ENCODE peak calls at places on chromosomes 4 and X, in seven cellular contexts. One of them, this sample, is unnamed.

GRCh38 chr4:48340905-48341775 is at the start of gene SLAIN2:
- DNase-seq in cardiac fibroblast: peak; percentile 99
- DNase-seq in BJ: peak; percentile 82
- DNase-seq in astrocyte of the spinal cord: peak; percentile 99
- DNase-seq in hepatocyte: peak; percentile 99
- DNase-seq in left lung: peak; percentile 100
- DNase-seq in kidney: peak; percentile 100
- DNase-seq in this sample: peak; percentile 100

GRCh38 chr4:183185018-183185417 is 86.0 kb downstream of the WWC2 start:
- DNase-seq in cardiac fibroblast: no peak
- DNase-seq in BJ: no peak
- DNase-seq in astrocyte of the spinal cord: no peak
- DNase-seq in hepatocyte: no peak
- DNase-seq in left lung: no peak
- DNase-seq in kidney: no peak
- DNase-seq in this sample: no peak

GRCh38 chr4:72977936-72978485 is 91.5 kb downstream of the COX18 start:
- DNase-seq in cardiac fibroblast: no peak
- DNase-seq in BJ: no peak
- DNase-seq in astrocyte of the spinal cord: peak; percentile 75
- DNase-seq in hepatocyte: no peak
- DNase-seq in left lung: no peak
- DNase-seq in kidney: no peak
- DNase-seq in this sample: no peak

GRCh38 chr4:133151681-133152329 is 2.7 kb downstream of the PCDH10 start:
- DNase-seq in cardiac fibroblast: no peak
- DNase-seq in BJ: no peak
- DNase-seq in astrocyte of the spinal cord: peak; percentile 46
- DNase-seq in hepatocyte: peak; percentile 58
- DNase-seq in left lung: peak; percentile 75
- DNase-seq in kidney: peak; percentile 58
- DNase-seq in this sample: peak; percentile 87

GRCh38 chr4:105058177-105058812 is 88.4 kb upstream of the TET2 start:
- DNase-seq in cardiac fibroblast: peak; percentile 21
- DNase-seq in BJ: no peak
- DNase-seq in astrocyte of the spinal cord: peak; percentile 69
- DNase-seq in hepatocyte: no peak
- DNase-seq in left lung: no peak
- DNase-seq in kidney: no peak
- DNase-seq in this sample: no peak

GRCh38 chrX:137194164-137194563 is 160.4 kb upstream of the GPR101 start:
- DNase-seq in cardiac fibroblast: peak; percentile 1
- DNase-seq in BJ: no peak
- DNase-seq in astrocyte of the spinal cord: peak; percentile 27
- DNase-seq in hepatocyte: peak; percentile 24
- DNase-seq in left lung: no peak
- DNase-seq in kidney: no peak
- DNase-seq in this sample: peak; percentile 85

GRCh38 chr4:7351014-7351413 is 83.7 kb downstream of the PSAPL1 start:
- DNase-seq in cardiac fibroblast: no peak
- DNase-seq in BJ: no peak
- DNase-seq in astrocyte of the spinal cord: no peak
- DNase-seq in hepatocyte: no peak
- DNase-seq in left lung: no peak
- DNase-seq in kidney: no peak
- DNase-seq in this sample: no peak

GRCh38 chr4:185128272-185129119 is 14.6 kb upstream of the SLC25A4 start:
- DNase-seq in cardiac fibroblast: no peak
- DNase-seq in BJ: no peak
- DNase-seq in astrocyte of the spinal cord: no peak
- DNase-seq in hepatocyte: peak; percentile 26
- DNase-seq in left lung: peak; percentile 78
- DNase-seq in kidney: peak; percentile 76
- DNase-seq in this sample: peak; percentile 85

GRCh38 chrX:15930585-15930984 is 76.0 kb upstream of the AP1S2 start:
- DNase-seq in cardiac fibroblast: peak; percentile 46
- DNase-seq in BJ: no peak
- DNase-seq in astrocyte of the spinal cord: peak; percentile 62
- DNase-seq in hepatocyte: peak; percentile 58
- DNase-seq in left lung: no peak
- DNase-seq in kidney: no peak
- DNase-seq in this sample: no peak

GRCh38 chrX:69232945-69233344 is 67.7 kb upstream of the PJA1 start:
- DNase-seq in cardiac fibroblast: no peak
- DNase-seq in BJ: no peak
- DNase-seq in astrocyte of the spinal cord: no peak
- DNase-seq in hepatocyte: no peak
- DNase-seq in left lung: no peak
- DNase-seq in kidney: no peak
- DNase-seq in this sample: no peak

GRCh38 chrX:72048515-72049455 is 82.9 kb downstream of the RTL5 start:
- DNase-seq in cardiac fibroblast: no peak
- DNase-seq in BJ: no peak
- DNase-seq in astrocyte of the spinal cord: no peak
- DNase-seq in hepatocyte: peak; percentile 28
- DNase-seq in left lung: no peak
- DNase-seq in kidney: no peak
- DNase-seq in this sample: peak; percentile 47

GRCh38 chr4:174757736-174758135 is 71.3 kb downstream of the GLRA3 start:
- DNase-seq in cardiac fibroblast: no peak
- DNase-seq in BJ: no peak
- DNase-seq in astrocyte of the spinal cord: no peak
- DNase-seq in hepatocyte: no peak
- DNase-seq in left lung: no peak
- DNase-seq in kidney: no peak
- DNase-seq in this sample: peak; percentile 72

GRCh38 chr4:18138076-18138665 is 116.6 kb upstream of the LCORL start:
- DNase-seq in cardiac fibroblast: no peak
- DNase-seq in BJ: no peak
- DNase-seq in astrocyte of the spinal cord: no peak
- DNase-seq in hepatocyte: peak; percentile 55
- DNase-seq in left lung: no peak
- DNase-seq in kidney: no peak
- DNase-seq in this sample: no peak

GRCh38 chrX:131170148-131170547 is 112.0 kb downstream of the ARHGAP36 start:
- DNase-seq in cardiac fibroblast: no peak
- DNase-seq in BJ: no peak
- DNase-seq in astrocyte of the spinal cord: no peak
- DNase-seq in hepatocyte: no peak
- DNase-seq in left lung: no peak
- DNase-seq in kidney: no peak
- DNase-seq in this sample: no peak

GRCh38 chr4:85498068-85498733 is 23.3 kb downstream of the ARHGAP24 start:
- DNase-seq in cardiac fibroblast: peak; percentile 73
- DNase-seq in BJ: peak; percentile 47
- DNase-seq in astrocyte of the spinal cord: peak; percentile 63
- DNase-seq in hepatocyte: no peak
- DNase-seq in left lung: no peak
- DNase-seq in kidney: no peak
- DNase-seq in this sample: no peak

GRCh38 chrX:153459976-153460375 is 10.4 kb downstream of the HAUS7 start:
- DNase-seq in cardiac fibroblast: peak; percentile 46
- DNase-seq in BJ: no peak
- DNase-seq in astrocyte of the spinal cord: peak; percentile 62
- DNase-seq in hepatocyte: no peak
- DNase-seq in left lung: no peak
- DNase-seq in kidney: peak; percentile 14
- DNase-seq in this sample: no peak

GRCh38 chrX:84796321-84796720 is 207.4 kb upstream of the APOOL start:
- DNase-seq in cardiac fibroblast: no peak
- DNase-seq in BJ: no peak
- DNase-seq in astrocyte of the spinal cord: no peak
- DNase-seq in hepatocyte: no peak
- DNase-seq in left lung: no peak
- DNase-seq in kidney: no peak
- DNase-seq in this sample: no peak

GRCh38 chr4:48270516-48270897 is 869 bp upstream of the TEC start:
- DNase-seq in cardiac fibroblast: no peak
- DNase-seq in BJ: no peak
- DNase-seq in astrocyte of the spinal cord: no peak
- DNase-seq in hepatocyte: no peak
- DNase-seq in left lung: no peak
- DNase-seq in kidney: no peak
- DNase-seq in this sample: no peak

GRCh38 chr4:149605601-149606378 is 209.9 kb downstream of the IQCM start:
- DNase-seq in cardiac fibroblast: no peak
- DNase-seq in BJ: peak; percentile 4
- DNase-seq in astrocyte of the spinal cord: peak; percentile 69
- DNase-seq in hepatocyte: no peak
- DNase-seq in left lung: no peak
- DNase-seq in kidney: no peak
- DNase-seq in this sample: peak; percentile 49

GRCh38 chr4:126973201-126973600 is 659.6 kb upstream of the INTU start:
- DNase-seq in cardiac fibroblast: peak; percentile 9
- DNase-seq in BJ: no peak
- DNase-seq in astrocyte of the spinal cord: no peak
- DNase-seq in hepatocyte: no peak
- DNase-seq in left lung: no peak
- DNase-seq in kidney: no peak
- DNase-seq in this sample: no peak

GRCh38 chrX:42273387-42273786 is 350.0 kb upstream of the CASK start:
- DNase-seq in cardiac fibroblast: no peak
- DNase-seq in BJ: no peak
- DNase-seq in astrocyte of the spinal cord: no peak
- DNase-seq in hepatocyte: no peak
- DNase-seq in left lung: no peak
- DNase-seq in kidney: no peak
- DNase-seq in this sample: no peak

GRCh38 chr4:130542953-130543352 is 1447.0 kb downstream of the C4orf33 start:
- DNase-seq in cardiac fibroblast: no peak
- DNase-seq in BJ: no peak
- DNase-seq in astrocyte of the spinal cord: no peak
- DNase-seq in hepatocyte: no peak
- DNase-seq in left lung: peak; percentile 31
- DNase-seq in kidney: no peak
- DNase-seq in this sample: no peak

GRCh38 chr4:74546020-74546419 is 101.1 kb downstream of the AREG start:
- DNase-seq in cardiac fibroblast: peak; percentile 83
- DNase-seq in BJ: no peak
- DNase-seq in astrocyte of the spinal cord: no peak
- DNase-seq in hepatocyte: no peak
- DNase-seq in left lung: no peak
- DNase-seq in kidney: no peak
- DNase-seq in this sample: no peak

GRCh38 chrX:3046253-3046909 is 5.1 kb downstream of the ARSF start:
- DNase-seq in cardiac fibroblast: no peak
- DNase-seq in BJ: no peak
- DNase-seq in astrocyte of the spinal cord: no peak
- DNase-seq in hepatocyte: no peak
- DNase-seq in left lung: no peak
- DNase-seq in kidney: no peak
- DNase-seq in this sample: peak; percentile 16

GRCh38 chrX:3044196-3044595 is 2.9 kb downstream of the ARSF start:
- DNase-seq in cardiac fibroblast: no peak
- DNase-seq in BJ: no peak
- DNase-seq in astrocyte of the spinal cord: no peak
- DNase-seq in hepatocyte: no peak
- DNase-seq in left lung: no peak
- DNase-seq in kidney: no peak
- DNase-seq in this sample: peak; percentile 9

GRCh38 chrX:3044671-3045070 is 3.4 kb downstream of the ARSF start:
- DNase-seq in cardiac fibroblast: no peak
- DNase-seq in BJ: no peak
- DNase-seq in astrocyte of the spinal cord: no peak
- DNase-seq in hepatocyte: no peak
- DNase-seq in left lung: no peak
- DNase-seq in kidney: no peak
- DNase-seq in this sample: peak; percentile 30
- TF ChIP-seq CTCF in cardiac fibroblast: no peak
- TF ChIP-seq CTCF in BJ: no peak
- TF ChIP-seq CTCF in astrocyte of the spinal cord: no peak
- TF ChIP-seq CTCF in hepatocyte: no peak
- TF ChIP-seq CTCF in left lung: no peak
- TF ChIP-seq CTCF in kidney: no peak
- TF ChIP-seq CTCF in this sample: no peak

DNA sequence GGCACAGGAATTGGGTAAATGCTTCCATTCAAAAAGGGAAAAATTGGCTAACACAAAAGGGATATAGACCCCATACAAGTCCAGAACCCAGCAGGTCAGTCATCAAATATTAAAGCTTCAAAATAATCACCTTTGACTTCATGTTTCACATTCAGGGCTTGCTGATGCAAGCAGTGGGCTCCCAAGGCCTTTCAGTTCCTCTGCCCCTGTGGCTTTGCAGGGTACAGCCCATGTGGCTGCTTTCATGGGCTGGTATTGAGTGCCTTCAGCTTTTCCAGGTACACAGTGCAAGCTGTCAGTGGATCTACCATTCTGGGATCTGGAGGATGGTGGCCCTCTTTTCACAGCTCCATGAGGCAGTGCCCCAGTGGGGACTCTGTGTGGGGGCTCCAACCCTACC is 253.0 kb downstream of the TECRL start:
- DNase-seq in cardiac fibroblast: no peak
- DNase-seq in BJ: no peak
- DNase-seq in astrocyte of the spinal cord: no peak
- DNase-seq in hepatocyte: no peak
- DNase-seq in left lung: no peak
- DNase-seq in kidney: no peak
- DNase-seq in this sample: no peak
- H3K4me3 ChIP-seq in cardiac fibroblast: no peak overlapping the region
- H3K4me3 ChIP-seq in BJ: no peak overlapping the region
- H3K4me3 ChIP-seq in astrocyte of the spinal cord: no peak overlapping the region
- H3K4me3 ChIP-seq in hepatocyte: no peak overlapping the region
- H3K4me3 ChIP-seq in left lung: no peak overlapping the region
- H3K4me3 ChIP-seq in kidney: no peak overlapping the region
- H3K4me3 ChIP-seq in this sample: no peak overlapping the region

GRCh38 chr4:84491420-84491819 is 7.7 kb downstream of the NKX6-1 start:
- DNase-seq in cardiac fibroblast: no peak
- DNase-seq in BJ: no peak
- DNase-seq in astrocyte of the spinal cord: no peak
- DNase-seq in hepatocyte: no peak
- DNase-seq in left lung: no peak
- DNase-seq in kidney: no peak
- DNase-seq in this sample: peak; percentile 53

GRCh38 chr4:84492737-84493091 is 6.4 kb downstream of the NKX6-1 start:
- DNase-seq in cardiac fibroblast: no peak
- DNase-seq in BJ: no peak
- DNase-seq in astrocyte of the spinal cord: no peak
- DNase-seq in hepatocyte: no peak
- DNase-seq in left lung: peak; percentile 59
- DNase-seq in kidney: no peak
- DNase-seq in this sample: peak; percentile 74

GRCh38 chr4:84494518-84494917 is 4.6 kb downstream of the NKX6-1 start:
- DNase-seq in cardiac fibroblast: no peak
- DNase-seq in BJ: no peak
- DNase-seq in astrocyte of the spinal cord: no peak
- DNase-seq in hepatocyte: no peak
- DNase-seq in left lung: no peak
- DNase-seq in kidney: no peak
- DNase-seq in this sample: no peak

GRCh38 chr4:84492290-84492689 is 6.8 kb downstream of the NKX6-1 start:
- DNase-seq in cardiac fibroblast: no peak
- DNase-seq in BJ: no peak
- DNase-seq in astrocyte of the spinal cord: no peak
- DNase-seq in hepatocyte: no peak
- DNase-seq in left lung: no peak
- DNase-seq in kidney: no peak
- DNase-seq in this sample: peak; percentile 56

GRCh38 chr4:84493092-84493850 is 5.8 kb downstream of the NKX6-1 start:
- DNase-seq in cardiac fibroblast: peak; percentile 29
- DNase-seq in BJ: no peak
- DNase-seq in astrocyte of the spinal cord: peak; percentile 37
- DNase-seq in hepatocyte: peak; percentile 58
- DNase-seq in left lung: peak; percentile 77
- DNase-seq in kidney: peak; percentile 66
- DNase-seq in this sample: peak; percentile 88
- TF ChIP-seq CTCF in cardiac fibroblast: no peak
- TF ChIP-seq CTCF in BJ: peak; percentile 20
- TF ChIP-seq CTCF in astrocyte of the spinal cord: peak; percentile 18
- TF ChIP-seq CTCF in hepatocyte: peak; percentile 26
- TF ChIP-seq CTCF in left lung: no peak
- TF ChIP-seq CTCF in kidney: no peak
- TF ChIP-seq CTCF in this sample: peak; percentile 56

GRCh38 chr4:38858097-38858420 is 1.4 kb upstream of the TLR6 start:
- DNase-seq in cardiac fibroblast: no peak
- DNase-seq in BJ: no peak
- DNase-seq in astrocyte of the spinal cord: no peak
- DNase-seq in hepatocyte: no peak
- DNase-seq in left lung: no peak
- DNase-seq in kidney: no peak
- DNase-seq in this sample: no peak
- H3K4me3 ChIP-seq in cardiac fibroblast: peak overlapping the region; percentile 13
- H3K4me3 ChIP-seq in BJ: no peak overlapping the region
- H3K4me3 ChIP-seq in astrocyte of the spinal cord: no peak overlapping the region
- H3K4me3 ChIP-seq in hepatocyte: no peak overlapping the region
- H3K4me3 ChIP-seq in left lung: no peak overlapping the region
- H3K4me3 ChIP-seq in kidney: no peak overlapping the region
- H3K4me3 ChIP-seq in this sample: no peak overlapping the region

This sample was measured in endodermal cell.